ENCODE peak calls at places on chromosome 5, in six cellular contexts. One of them, this sample, is unnamed.

GRCh38 chr5:37738057-37738691 is 101.7 kb downstream of the GDNF start:
- DNase-seq in stimulated activated CD4-positive, alpha-beta T cell treated with anti-CD3 and anti-CD28 coated beads, Interleukin-2, amount 100 ng/mL, for 48 hours: no peak
- DNase-seq in HAP-1: no peak
- DNase-seq in activated CD4-positive, CD25-positive, alpha-beta regulatory T cell: no peak
- DNase-seq in HuH-7: no peak
- DNase-seq in fibroblast of the aortic adventitia: peak; percentile 90
- DNase-seq in this sample: no peak

GRCh38 chr5:133421394-133421793 is 190.9 kb downstream of the FSTL4 start:
- DNase-seq in stimulated activated CD4-positive, alpha-beta T cell treated with anti-CD3 and anti-CD28 coated beads, Interleukin-2, amount 100 ng/mL, for 48 hours: peak; percentile 15
- DNase-seq in HAP-1: peak; percentile 68
- DNase-seq in activated CD4-positive, CD25-positive, alpha-beta regulatory T cell: no peak
- DNase-seq in HuH-7: peak; percentile 44
- DNase-seq in fibroblast of the aortic adventitia: peak; percentile 4
- DNase-seq in this sample: no peak

GRCh38 chr5:50995285-50995942 is 329.0 kb downstream of the PARP8 start:
- DNase-seq in stimulated activated CD4-positive, alpha-beta T cell treated with anti-CD3 and anti-CD28 coated beads, Interleukin-2, amount 100 ng/mL, for 48 hours: no peak
- DNase-seq in HAP-1: no peak
- DNase-seq in activated CD4-positive, CD25-positive, alpha-beta regulatory T cell: no peak
- DNase-seq in HuH-7: no peak
- DNase-seq in fibroblast of the aortic adventitia: no peak
- DNase-seq in this sample: no peak

GRCh38 chr5:54844905-54845566 is 140.4 kb downstream of the ESM1 start:
- DNase-seq in stimulated activated CD4-positive, alpha-beta T cell treated with anti-CD3 and anti-CD28 coated beads, Interleukin-2, amount 100 ng/mL, for 48 hours: no peak
- DNase-seq in HAP-1: no peak
- DNase-seq in activated CD4-positive, CD25-positive, alpha-beta regulatory T cell: no peak
- DNase-seq in HuH-7: no peak
- DNase-seq in fibroblast of the aortic adventitia: peak; percentile 84
- DNase-seq in this sample: no peak

GRCh38 chr5:123855630-123856029 is 343.7 kb downstream of the CSNK1G3 start:
- DNase-seq in stimulated activated CD4-positive, alpha-beta T cell treated with anti-CD3 and anti-CD28 coated beads, Interleukin-2, amount 100 ng/mL, for 48 hours: no peak
- DNase-seq in HAP-1: no peak
- DNase-seq in activated CD4-positive, CD25-positive, alpha-beta regulatory T cell: no peak
- DNase-seq in HuH-7: no peak
- DNase-seq in fibroblast of the aortic adventitia: no peak
- DNase-seq in this sample: no peak

GRCh38 chr5:179406031-179406681 is 60.9 kb upstream of the ADAMTS2 start:
- DNase-seq in stimulated activated CD4-positive, alpha-beta T cell treated with anti-CD3 and anti-CD28 coated beads, Interleukin-2, amount 100 ng/mL, for 48 hours: no peak
- DNase-seq in HAP-1: no peak
- DNase-seq in activated CD4-positive, CD25-positive, alpha-beta regulatory T cell: no peak
- DNase-seq in HuH-7: no peak
- DNase-seq in fibroblast of the aortic adventitia: peak; percentile 16
- DNase-seq in this sample: no peak

GRCh38 chr5:146007973-146008372 is 71.6 kb downstream of the SH3RF2 start:
- DNase-seq in stimulated activated CD4-positive, alpha-beta T cell treated with anti-CD3 and anti-CD28 coated beads, Interleukin-2, amount 100 ng/mL, for 48 hours: no peak
- DNase-seq in HAP-1: no peak
- DNase-seq in activated CD4-positive, CD25-positive, alpha-beta regulatory T cell: no peak
- DNase-seq in HuH-7: no peak
- DNase-seq in fibroblast of the aortic adventitia: no peak
- DNase-seq in this sample: no peak

GRCh38 chr5:124341066-124341943 is 405.1 kb downstream of the ZNF608 start:
- DNase-seq in stimulated activated CD4-positive, alpha-beta T cell treated with anti-CD3 and anti-CD28 coated beads, Interleukin-2, amount 100 ng/mL, for 48 hours: no peak
- DNase-seq in HAP-1: no peak
- DNase-seq in activated CD4-positive, CD25-positive, alpha-beta regulatory T cell: no peak
- DNase-seq in HuH-7: no peak
- DNase-seq in fibroblast of the aortic adventitia: no peak
- DNase-seq in this sample: no peak

GRCh38 chr5:72711361-72711760 is 105.1 kb upstream of the TNPO1 start:
- DNase-seq in stimulated activated CD4-positive, alpha-beta T cell treated with anti-CD3 and anti-CD28 coated beads, Interleukin-2, amount 100 ng/mL, for 48 hours: no peak
- DNase-seq in HAP-1: no peak
- DNase-seq in activated CD4-positive, CD25-positive, alpha-beta regulatory T cell: no peak
- DNase-seq in HuH-7: no peak
- DNase-seq in fibroblast of the aortic adventitia: no peak
- DNase-seq in this sample: no peak

GRCh38 chr5:72205431-72206009 is 98.2 kb downstream of the MAP1B start:
- DNase-seq in stimulated activated CD4-positive, alpha-beta T cell treated with anti-CD3 and anti-CD28 coated beads, Interleukin-2, amount 100 ng/mL, for 48 hours: no peak
- DNase-seq in HAP-1: no peak
- DNase-seq in activated CD4-positive, CD25-positive, alpha-beta regulatory T cell: no peak
- DNase-seq in HuH-7: no peak
- DNase-seq in fibroblast of the aortic adventitia: peak; percentile 32
- DNase-seq in this sample: no peak

GRCh38 chr5:92560698-92561361 is 1020.2 kb downstream of the NR2F1-AS1 start:
- DNase-seq in stimulated activated CD4-positive, alpha-beta T cell treated with anti-CD3 and anti-CD28 coated beads, Interleukin-2, amount 100 ng/mL, for 48 hours: no peak
- DNase-seq in HAP-1: peak; percentile 16
- DNase-seq in activated CD4-positive, CD25-positive, alpha-beta regulatory T cell: no peak
- DNase-seq in HuH-7: no peak
- DNase-seq in fibroblast of the aortic adventitia: peak; percentile 78
- DNase-seq in this sample: no peak

GRCh38 chr5:158207733-158208132 is 348.8 kb upstream of the CLINT1 start:
- DNase-seq in stimulated activated CD4-positive, alpha-beta T cell treated with anti-CD3 and anti-CD28 coated beads, Interleukin-2, amount 100 ng/mL, for 48 hours: no peak
- DNase-seq in HAP-1: no peak
- DNase-seq in activated CD4-positive, CD25-positive, alpha-beta regulatory T cell: no peak
- DNase-seq in HuH-7: no peak
- DNase-seq in fibroblast of the aortic adventitia: no peak
- DNase-seq in this sample: no peak

GRCh38 chr5:17360879-17361278 is 137.2 kb upstream of the TAF11L2 start:
- DNase-seq in stimulated activated CD4-positive, alpha-beta T cell treated with anti-CD3 and anti-CD28 coated beads, Interleukin-2, amount 100 ng/mL, for 48 hours: no peak
- DNase-seq in HAP-1: no peak
- DNase-seq in activated CD4-positive, CD25-positive, alpha-beta regulatory T cell: no peak
- DNase-seq in HuH-7: no peak
- DNase-seq in fibroblast of the aortic adventitia: no peak
- DNase-seq in this sample: no peak

GRCh38 chr5:1104327-1105006 is 7.4 kb downstream of the SLC12A7 start:
- DNase-seq in stimulated activated CD4-positive, alpha-beta T cell treated with anti-CD3 and anti-CD28 coated beads, Interleukin-2, amount 100 ng/mL, for 48 hours: no peak
- DNase-seq in HAP-1: no peak
- DNase-seq in activated CD4-positive, CD25-positive, alpha-beta regulatory T cell: no peak
- DNase-seq in HuH-7: no peak
- DNase-seq in fibroblast of the aortic adventitia: no peak
- DNase-seq in this sample: no peak

GRCh38 chr5:181160-181559 is 10.1 kb upstream of the LRRC14B start:
- DNase-seq in stimulated activated CD4-positive, alpha-beta T cell treated with anti-CD3 and anti-CD28 coated beads, Interleukin-2, amount 100 ng/mL, for 48 hours: no peak
- DNase-seq in HAP-1: no peak
- DNase-seq in activated CD4-positive, CD25-positive, alpha-beta regulatory T cell: no peak
- DNase-seq in HuH-7: no peak
- DNase-seq in fibroblast of the aortic adventitia: no peak
- DNase-seq in this sample: no peak

GRCh38 chr5:96297290-96297689 is 135.8 kb downstream of the PCSK1 start:
- DNase-seq in stimulated activated CD4-positive, alpha-beta T cell treated with anti-CD3 and anti-CD28 coated beads, Interleukin-2, amount 100 ng/mL, for 48 hours: no peak
- DNase-seq in HAP-1: no peak
- DNase-seq in activated CD4-positive, CD25-positive, alpha-beta regulatory T cell: no peak
- DNase-seq in HuH-7: no peak
- DNase-seq in fibroblast of the aortic adventitia: peak; percentile 91
- DNase-seq in this sample: no peak

GRCh38 chr5:73545403-73545779 is 20.0 kb downstream of the ANKRA2 start:
- DNase-seq in stimulated activated CD4-positive, alpha-beta T cell treated with anti-CD3 and anti-CD28 coated beads, Interleukin-2, amount 100 ng/mL, for 48 hours: no peak
- DNase-seq in HAP-1: no peak
- DNase-seq in activated CD4-positive, CD25-positive, alpha-beta regulatory T cell: no peak
- DNase-seq in HuH-7: no peak
- DNase-seq in fibroblast of the aortic adventitia: no peak
- DNase-seq in this sample: no peak

GRCh38 chr5:10635257-10635860 is 71.5 kb downstream of the ANKRD33B start:
- DNase-seq in stimulated activated CD4-positive, alpha-beta T cell treated with anti-CD3 and anti-CD28 coated beads, Interleukin-2, amount 100 ng/mL, for 48 hours: peak; percentile 66
- DNase-seq in HAP-1: no peak
- DNase-seq in activated CD4-positive, CD25-positive, alpha-beta regulatory T cell: peak; percentile 34
- DNase-seq in HuH-7: no peak
- DNase-seq in fibroblast of the aortic adventitia: peak; percentile 18
- DNase-seq in this sample: no peak

GRCh38 chr5:663436-664342 is 29.5 kb downstream of the TPPP start:
- DNase-seq in stimulated activated CD4-positive, alpha-beta T cell treated with anti-CD3 and anti-CD28 coated beads, Interleukin-2, amount 100 ng/mL, for 48 hours: no peak
- DNase-seq in HAP-1: no peak
- DNase-seq in activated CD4-positive, CD25-positive, alpha-beta regulatory T cell: no peak
- DNase-seq in HuH-7: no peak
- DNase-seq in fibroblast of the aortic adventitia: no peak
- DNase-seq in this sample: no peak

GRCh38 chr5:117955831-117956230 is 1032.5 kb downstream of the DTWD2 start:
- DNase-seq in stimulated activated CD4-positive, alpha-beta T cell treated with anti-CD3 and anti-CD28 coated beads, Interleukin-2, amount 100 ng/mL, for 48 hours: no peak
- DNase-seq in HAP-1: no peak
- DNase-seq in activated CD4-positive, CD25-positive, alpha-beta regulatory T cell: no peak
- DNase-seq in HuH-7: no peak
- DNase-seq in fibroblast of the aortic adventitia: no peak
- DNase-seq in this sample: no peak

GRCh38 chr5:42929871-42930270 is 110.2 kb downstream of the ANXA2R start:
- DNase-seq in stimulated activated CD4-positive, alpha-beta T cell treated with anti-CD3 and anti-CD28 coated beads, Interleukin-2, amount 100 ng/mL, for 48 hours: no peak
- DNase-seq in HAP-1: no peak
- DNase-seq in activated CD4-positive, CD25-positive, alpha-beta regulatory T cell: no peak
- DNase-seq in HuH-7: no peak
- DNase-seq in fibroblast of the aortic adventitia: peak; percentile 54
- DNase-seq in this sample: no peak

GRCh38 chr5:162068931-162069330 is 1.4 kb downstream of the GABRG2 start:
- DNase-seq in stimulated activated CD4-positive, alpha-beta T cell treated with anti-CD3 and anti-CD28 coated beads, Interleukin-2, amount 100 ng/mL, for 48 hours: no peak
- DNase-seq in HAP-1: no peak
- DNase-seq in activated CD4-positive, CD25-positive, alpha-beta regulatory T cell: no peak
- DNase-seq in HuH-7: no peak
- DNase-seq in fibroblast of the aortic adventitia: no peak
- DNase-seq in this sample: no peak

GRCh38 chr5:149549461-149550266 is 1.6 kb downstream of the CSNK1A1 start:
- DNase-seq in stimulated activated CD4-positive, alpha-beta T cell treated with anti-CD3 and anti-CD28 coated beads, Interleukin-2, amount 100 ng/mL, for 48 hours: peak; percentile 25
- DNase-seq in HAP-1: peak; percentile 56
- DNase-seq in activated CD4-positive, CD25-positive, alpha-beta regulatory T cell: peak; percentile 9
- DNase-seq in HuH-7: peak; percentile 17
- DNase-seq in fibroblast of the aortic adventitia: peak; percentile 62
- DNase-seq in this sample: no peak

GRCh38 chr5:156497816-156498215 is 170.9 kb downstream of the SGCD start:
- DNase-seq in stimulated activated CD4-positive, alpha-beta T cell treated with anti-CD3 and anti-CD28 coated beads, Interleukin-2, amount 100 ng/mL, for 48 hours: no peak
- DNase-seq in HAP-1: no peak
- DNase-seq in activated CD4-positive, CD25-positive, alpha-beta regulatory T cell: no peak
- DNase-seq in HuH-7: no peak
- DNase-seq in fibroblast of the aortic adventitia: no peak
- DNase-seq in this sample: no peak

GRCh38 chr5:132497488-132497997 is 7.0 kb upstream of the IRF1 start:
- DNase-seq in stimulated activated CD4-positive, alpha-beta T cell treated with anti-CD3 and anti-CD28 coated beads, Interleukin-2, amount 100 ng/mL, for 48 hours: no peak
- DNase-seq in HAP-1: peak; percentile 35
- DNase-seq in activated CD4-positive, CD25-positive, alpha-beta regulatory T cell: no peak
- DNase-seq in HuH-7: no peak
- DNase-seq in fibroblast of the aortic adventitia: peak; percentile 94
- DNase-seq in this sample: no peak

GRCh38 chr5:61800450-61800849 is 468.4 kb downstream of the ZSWIM6 start:
- DNase-seq in stimulated activated CD4-positive, alpha-beta T cell treated with anti-CD3 and anti-CD28 coated beads, Interleukin-2, amount 100 ng/mL, for 48 hours: no peak
- DNase-seq in HAP-1: no peak
- DNase-seq in activated CD4-positive, CD25-positive, alpha-beta regulatory T cell: no peak
- DNase-seq in HuH-7: no peak
- DNase-seq in fibroblast of the aortic adventitia: no peak
- DNase-seq in this sample: no peak

GRCh38 chr5:9894571-9895304 is 264.6 kb upstream of the TAS2R1 start:
- DNase-seq in stimulated activated CD4-positive, alpha-beta T cell treated with anti-CD3 and anti-CD28 coated beads, Interleukin-2, amount 100 ng/mL, for 48 hours: no peak
- DNase-seq in HAP-1: no peak
- DNase-seq in activated CD4-positive, CD25-positive, alpha-beta regulatory T cell: no peak
- DNase-seq in HuH-7: no peak
- DNase-seq in fibroblast of the aortic adventitia: no peak
- DNase-seq in this sample: no peak

GRCh38 chr5:126884269-126884819 is 107.4 kb downstream of the LMNB1 start:
- DNase-seq in stimulated activated CD4-positive, alpha-beta T cell treated with anti-CD3 and anti-CD28 coated beads, Interleukin-2, amount 100 ng/mL, for 48 hours: no peak
- DNase-seq in HAP-1: no peak
- DNase-seq in activated CD4-positive, CD25-positive, alpha-beta regulatory T cell: no peak
- DNase-seq in HuH-7: no peak
- DNase-seq in fibroblast of the aortic adventitia: peak; percentile 89
- DNase-seq in this sample: no peak

This sample was measured in mesothelial cell of epicardium.